ENCODE peak calls at places on chromosomes 6 and 20, in eight cellular contexts. One of them, this sample, is unnamed.

GRCh38 chr6:121857551-121857950 is 422.1 kb downstream of the GJA1 start:
- DNase-seq in Daoy: no peak
- DNase-seq in T1000: no peak
- DNase-seq in iris pigment epithelial cell: peak
- DNase-seq in naive B cell: no peak
- DNase-seq in COLO829: no peak
- DNase-seq in stimulated activated CD4-positive, alpha-beta T cell treated with anti-CD3 and anti-CD28 coated beads, Interleukin-15, amount 100 ng/mL, for 1 hour: no peak
- DNase-seq in amniotic epithelial cell: peak
- DNase-seq in this sample: no peak

GRCh38 chr6:35425284-35425683 is 26.9 kb upstream of the FANCE start:
- DNase-seq in Daoy: no peak
- DNase-seq in T1000: peak
- DNase-seq in iris pigment epithelial cell: peak
- DNase-seq in naive B cell: no peak
- DNase-seq in COLO829: peak
- DNase-seq in stimulated activated CD4-positive, alpha-beta T cell treated with anti-CD3 and anti-CD28 coated beads, Interleukin-15, amount 100 ng/mL, for 1 hour: no peak
- DNase-seq in amniotic epithelial cell: peak
- DNase-seq in this sample: no peak

GRCh38 chr6:17505062-17505476 is 95.0 kb upstream of the FAM8A1 start:
- DNase-seq in Daoy: no peak
- DNase-seq in T1000: no peak
- DNase-seq in iris pigment epithelial cell: peak
- DNase-seq in naive B cell: no peak
- DNase-seq in COLO829: no peak
- DNase-seq in stimulated activated CD4-positive, alpha-beta T cell treated with anti-CD3 and anti-CD28 coated beads, Interleukin-15, amount 100 ng/mL, for 1 hour: no peak
- DNase-seq in amniotic epithelial cell: peak
- DNase-seq in this sample: no peak

GRCh38 chr6:166025149-166025898 is 142.3 kb downstream of the TBXT start:
- DNase-seq in Daoy: peak
- DNase-seq in T1000: no peak
- DNase-seq in iris pigment epithelial cell: peak
- DNase-seq in naive B cell: no peak
- DNase-seq in COLO829: no peak
- DNase-seq in stimulated activated CD4-positive, alpha-beta T cell treated with anti-CD3 and anti-CD28 coated beads, Interleukin-15, amount 100 ng/mL, for 1 hour: no peak
- DNase-seq in amniotic epithelial cell: peak
- DNase-seq in this sample: no peak

GRCh38 chr6:33018904-33019303 is 9.5 kb upstream of the HLA-DOA start:
- DNase-seq in Daoy: peak
- DNase-seq in T1000: no peak
- DNase-seq in iris pigment epithelial cell: peak
- DNase-seq in naive B cell: peak
- DNase-seq in COLO829: no peak
- DNase-seq in stimulated activated CD4-positive, alpha-beta T cell treated with anti-CD3 and anti-CD28 coated beads, Interleukin-15, amount 100 ng/mL, for 1 hour: no peak
- DNase-seq in amniotic epithelial cell: peak
- DNase-seq in this sample: no peak

GRCh38 chr6:158010591-158011477 is 29.2 kb downstream of the SYNJ2 start:
- DNase-seq in Daoy: no peak
- DNase-seq in T1000: no peak
- DNase-seq in iris pigment epithelial cell: no peak
- DNase-seq in naive B cell: no peak
- DNase-seq in COLO829: no peak
- DNase-seq in stimulated activated CD4-positive, alpha-beta T cell treated with anti-CD3 and anti-CD28 coated beads, Interleukin-15, amount 100 ng/mL, for 1 hour: no peak
- DNase-seq in amniotic epithelial cell: no peak
- DNase-seq in this sample: no peak

GRCh38 chr6:167671977-167672687 is 154.6 kb upstream of the AFDN start:
- DNase-seq in Daoy: no peak
- DNase-seq in T1000: no peak
- DNase-seq in iris pigment epithelial cell: no peak
- DNase-seq in naive B cell: no peak
- DNase-seq in COLO829: no peak
- DNase-seq in stimulated activated CD4-positive, alpha-beta T cell treated with anti-CD3 and anti-CD28 coated beads, Interleukin-15, amount 100 ng/mL, for 1 hour: no peak
- DNase-seq in amniotic epithelial cell: no peak
- DNase-seq in this sample: no peak

GRCh38 chr20:41669708-41670263 is 51.6 kb upstream of the CHD6 start:
- DNase-seq in Daoy: peak
- DNase-seq in T1000: no peak
- DNase-seq in iris pigment epithelial cell: peak
- DNase-seq in naive B cell: no peak
- DNase-seq in COLO829: no peak
- DNase-seq in stimulated activated CD4-positive, alpha-beta T cell treated with anti-CD3 and anti-CD28 coated beads, Interleukin-15, amount 100 ng/mL, for 1 hour: no peak
- DNase-seq in amniotic epithelial cell: no peak
- DNase-seq in this sample: no peak

GRCh38 chr6:30793521-30794194 is 49.3 kb upstream of the IER3 start:
- DNase-seq in Daoy: no peak
- DNase-seq in T1000: no peak
- DNase-seq in iris pigment epithelial cell: peak
- DNase-seq in naive B cell: peak
- DNase-seq in COLO829: peak
- DNase-seq in stimulated activated CD4-positive, alpha-beta T cell treated with anti-CD3 and anti-CD28 coated beads, Interleukin-15, amount 100 ng/mL, for 1 hour: no peak
- DNase-seq in amniotic epithelial cell: peak
- DNase-seq in this sample: peak

GRCh38 chr6:99810942-99811633 is 182.9 kb downstream of the MCHR2 start:
- DNase-seq in Daoy: no peak
- DNase-seq in T1000: no peak
- DNase-seq in iris pigment epithelial cell: no peak
- DNase-seq in naive B cell: no peak
- DNase-seq in COLO829: no peak
- DNase-seq in stimulated activated CD4-positive, alpha-beta T cell treated with anti-CD3 and anti-CD28 coated beads, Interleukin-15, amount 100 ng/mL, for 1 hour: no peak
- DNase-seq in amniotic epithelial cell: no peak
- DNase-seq in this sample: no peak

GRCh38 chr6:3288711-3289663 is 30.2 kb downstream of the PSMG4 start:
- DNase-seq in Daoy: no peak
- DNase-seq in T1000: no peak
- DNase-seq in iris pigment epithelial cell: no peak
- DNase-seq in naive B cell: no peak
- DNase-seq in COLO829: no peak
- DNase-seq in stimulated activated CD4-positive, alpha-beta T cell treated with anti-CD3 and anti-CD28 coated beads, Interleukin-15, amount 100 ng/mL, for 1 hour: no peak
- DNase-seq in amniotic epithelial cell: no peak
- DNase-seq in this sample: no peak

GRCh38 chr6:33001685-33002084 is 7.7 kb downstream of the HLA-DOA start:
- DNase-seq in Daoy: no peak
- DNase-seq in T1000: no peak
- DNase-seq in iris pigment epithelial cell: no peak
- DNase-seq in naive B cell: no peak
- DNase-seq in COLO829: no peak
- DNase-seq in stimulated activated CD4-positive, alpha-beta T cell treated with anti-CD3 and anti-CD28 coated beads, Interleukin-15, amount 100 ng/mL, for 1 hour: no peak
- DNase-seq in amniotic epithelial cell: no peak
- DNase-seq in this sample: no peak

GRCh38 chr6:37182736-37183590 is 13.0 kb downstream of the PIM1 start:
- DNase-seq in Daoy: no peak
- DNase-seq in T1000: no peak
- DNase-seq in iris pigment epithelial cell: no peak
- DNase-seq in naive B cell: peak
- DNase-seq in COLO829: no peak
- DNase-seq in stimulated activated CD4-positive, alpha-beta T cell treated with anti-CD3 and anti-CD28 coated beads, Interleukin-15, amount 100 ng/mL, for 1 hour: no peak
- DNase-seq in amniotic epithelial cell: no peak
- DNase-seq in this sample: peak

GRCh38 chr6:151160869-151161268 is 78.9 kb upstream of the AKAP12 start:
- DNase-seq in Daoy: no peak
- DNase-seq in T1000: no peak
- DNase-seq in iris pigment epithelial cell: peak
- DNase-seq in naive B cell: no peak
- DNase-seq in COLO829: no peak
- DNase-seq in stimulated activated CD4-positive, alpha-beta T cell treated with anti-CD3 and anti-CD28 coated beads, Interleukin-15, amount 100 ng/mL, for 1 hour: no peak
- DNase-seq in amniotic epithelial cell: peak
- DNase-seq in this sample: no peak

GRCh38 chr6:107965746-107966145 is 7.7 kb upstream of the SEC63 start:
- DNase-seq in Daoy: no peak
- DNase-seq in T1000: peak
- DNase-seq in iris pigment epithelial cell: peak
- DNase-seq in naive B cell: no peak
- DNase-seq in COLO829: no peak
- DNase-seq in stimulated activated CD4-positive, alpha-beta T cell treated with anti-CD3 and anti-CD28 coated beads, Interleukin-15, amount 100 ng/mL, for 1 hour: no peak
- DNase-seq in amniotic epithelial cell: peak
- DNase-seq in this sample: no peak

GRCh38 chr6:118597636-118598035 is 49.5 kb downstream of the PLN start:
- DNase-seq in Daoy: no peak
- DNase-seq in T1000: no peak
- DNase-seq in iris pigment epithelial cell: no peak
- DNase-seq in naive B cell: no peak
- DNase-seq in COLO829: no peak
- DNase-seq in stimulated activated CD4-positive, alpha-beta T cell treated with anti-CD3 and anti-CD28 coated beads, Interleukin-15, amount 100 ng/mL, for 1 hour: no peak
- DNase-seq in amniotic epithelial cell: no peak
- DNase-seq in this sample: no peak

GRCh38 chr20:13649548-13649947 is 10.8 kb upstream of the TASP1 start:
- DNase-seq in Daoy: no peak
- DNase-seq in T1000: no peak
- DNase-seq in iris pigment epithelial cell: no peak
- DNase-seq in naive B cell: no peak
- DNase-seq in COLO829: no peak
- DNase-seq in stimulated activated CD4-positive, alpha-beta T cell treated with anti-CD3 and anti-CD28 coated beads, Interleukin-15, amount 100 ng/mL, for 1 hour: no peak
- DNase-seq in amniotic epithelial cell: no peak
- DNase-seq in this sample: no peak

GRCh38 chr20:57428611-57429496 is 37.7 kb downstream of the RBM38 start:
- DNase-seq in Daoy: no peak
- DNase-seq in T1000: no peak
- DNase-seq in iris pigment epithelial cell: no peak
- DNase-seq in naive B cell: no peak
- DNase-seq in COLO829: no peak
- DNase-seq in stimulated activated CD4-positive, alpha-beta T cell treated with anti-CD3 and anti-CD28 coated beads, Interleukin-15, amount 100 ng/mL, for 1 hour: no peak
- DNase-seq in amniotic epithelial cell: no peak
- DNase-seq in this sample: no peak

GRCh38 chr6:149985506-149985937 is 21.8 kb downstream of the ULBP1 start:
- DNase-seq in Daoy: peak
- DNase-seq in T1000: no peak
- DNase-seq in iris pigment epithelial cell: no peak
- DNase-seq in naive B cell: no peak
- DNase-seq in COLO829: no peak
- DNase-seq in stimulated activated CD4-positive, alpha-beta T cell treated with anti-CD3 and anti-CD28 coated beads, Interleukin-15, amount 100 ng/mL, for 1 hour: no peak
- DNase-seq in amniotic epithelial cell: no peak
- DNase-seq in this sample: no peak

GRCh38 chr20:46897471-46897870 is 2.8 kb downstream of the EYA2 start:
- DNase-seq in Daoy: no peak
- DNase-seq in T1000: no peak
- DNase-seq in iris pigment epithelial cell: no peak
- DNase-seq in naive B cell: no peak
- DNase-seq in COLO829: no peak
- DNase-seq in stimulated activated CD4-positive, alpha-beta T cell treated with anti-CD3 and anti-CD28 coated beads, Interleukin-15, amount 100 ng/mL, for 1 hour: no peak
- DNase-seq in amniotic epithelial cell: no peak
- DNase-seq in this sample: no peak

GRCh38 chr6:134288538-134289203 is 29.2 kb downstream of the SGK1 start:
- DNase-seq in Daoy: peak
- DNase-seq in T1000: peak
- DNase-seq in iris pigment epithelial cell: peak
- DNase-seq in naive B cell: peak
- DNase-seq in COLO829: peak
- DNase-seq in stimulated activated CD4-positive, alpha-beta T cell treated with anti-CD3 and anti-CD28 coated beads, Interleukin-15, amount 100 ng/mL, for 1 hour: no peak
- DNase-seq in amniotic epithelial cell: peak
- DNase-seq in this sample: no peak